ENCODE peak calls at places on chromosomes 2 and 18, in ten cellular contexts. F, U, Z, M, R, T, V, S, L and J are unnamed samples.

GRCh38 chr2:191845248-191845715 is 1.6 kb downstream of the CAVIN2 start:
- DNase-seq in F (no peak), U (no peak), Z (no peak), M (peak), R (peak), T (no peak), V (peak), S (no peak), L (no peak), J (no peak)

GRCh38 chr18:63099848-63100625 is 219.5 kb downstream of the BCL2 start:
- DNase-seq in F (no peak), U (no peak), Z (no peak), M (no peak), R (no peak), T (peak), V (no peak), S (no peak), L (no peak), J (no peak)

GRCh38 chr2:119246884-119247843 is 23.5 kb downstream of the STEAP3 start:
- DNase-seq in F (no peak), U (peak), Z (no peak), M (no peak), R (no peak), T (no peak), V (no peak), S (no peak), L (no peak), J (no peak)

GRCh38 chr2:231907765-231908164 is 18.4 kb downstream of the NPPC start:
- DNase-seq in F (no peak), U (no peak), Z (no peak), M (no peak), R (no peak), T (no peak), V (no peak), S (no peak), L (no peak), J (no peak)

GRCh38 chr18:44507729-44508325 is 172.9 kb upstream of the SETBP1 start:
- DNase-seq in F (no peak), U (no peak), Z (no peak), M (no peak), R (no peak), T (no peak), V (no peak), S (peak), L (peak), J (no peak)

GRCh38 chr18:22601481-22601880 is 183.8 kb upstream of the CTAGE1 start:
- DNase-seq in F (no peak), U (no peak), Z (no peak), M (no peak), R (no peak), T (no peak), V (no peak), S (no peak), L (no peak), J (no peak)

GRCh38 chr2:43462866-43463641 is 132.8 kb downstream of the THADA start:
- DNase-seq in F (no peak), U (peak), Z (no peak), M (no peak), R (no peak), T (no peak), V (no peak), S (no peak), L (no peak), J (no peak)

GRCh38 chr2:14634223-14634884 is 1.8 kb downstream of the LRATD1 start:
- DNase-seq in F (peak), U (peak), Z (no peak), M (peak), R (peak), T (peak), V (peak), S (no peak), L (peak), J (peak)

GRCh38 chr2:222238072-222238471 is 60.7 kb downstream of the PAX3 start:
- DNase-seq in F (no peak), U (no peak), Z (no peak), M (no peak), R (no peak), T (no peak), V (no peak), S (no peak), L (no peak), J (no peak)

GRCh38 chr18:55018602-55019001 is 59.3 kb upstream of the CCDC68 start:
- DNase-seq in F (no peak), U (no peak), Z (no peak), M (no peak), R (peak), T (no peak), V (no peak), S (no peak), L (no peak), J (no peak)